ENCODE peak calls at places on chromosome 22, in eight cellular contexts. G, J, U, T, K, B, I and W are unnamed samples.

GRCh38 chr22:36328635-36329216 is 59.0 kb downstream of the MYH9 start:
- DNase-seq in K (peak), J (no peak), G (peak), T (peak), B (peak), U (peak), I (no peak), W (peak)

GRCh38 chr22:20319041-20319744 is 667 bp downstream of the DGCR6L start:
- DNase-seq in G (no peak), B (peak), I (peak), U (no peak), J (no peak), K (no peak), T (peak), W (no peak)

GRCh38 chr22:37483594-37484114 is 2.5 kb downstream of the MFNG start:
- DNase-seq in T (no peak), I (no peak), K (no peak), G (no peak), B (no peak), J (no peak), U (no peak), W (no peak)

GRCh38 chr22:38724926-38725571 is 19.3 kb downstream of the GTPBP1 start:
- DNase-seq in U (peak), J (no peak), K (peak), B (peak), T (peak), G (peak), I (peak), W (no peak)

GRCh38 chr22:22599248-22599647 is 40.2 kb upstream of the PRAME start:
- DNase-seq in U (no peak), G (no peak), T (no peak), J (no peak), K (no peak), B (no peak), I (no peak), W (no peak)

GRCh38 chr22:19292262-19293230 is 1.0 kb upstream of the CLTCL1 start:
- DNase-seq in T (peak), I (no peak), J (no peak), U (peak), G (peak), B (no peak), K (no peak), W (no peak)

GRCh38 chr22:23984430-23984829 is 4.5 kb downstream of the GSTT2 start:
- DNase-seq in U (peak), G (peak), T (no peak), I (peak), B (no peak), K (no peak), J (no peak), W (no peak)

GRCh38 chr22:40107756-40108437 is 69.8 kb upstream of the TNRC6B start:
- DNase-seq in G (peak), K (peak), J (no peak), T (peak), U (peak), I (no peak), B (peak), W (no peak)

GRCh38 chr22:11629661-11630385 is 3898.2 kb upstream of the OR11H1 start:
- DNase-seq in U (no peak), T (no peak), G (no peak), I (no peak), B (no peak), K (no peak), J (no peak), W (no peak)

GRCh38 chr22:42263944-42264343 is 6.5 kb downstream of the TCF20 start:
- DNase-seq in U (no peak), T (no peak), J (no peak), K (no peak), G (no peak), I (no peak), B (no peak), W (no peak)

GRCh38 chr22:49991907-49992533 is 20.5 kb downstream of the IL17REL start:
- DNase-seq in J (no peak), T (no peak), U (no peak), G (no peak), I (no peak), B (no peak), K (no peak), W (peak)

GRCh38 chr22:45709004-45709739 is 37.5 kb downstream of the ATXN10 start:
- DNase-seq in K (peak), G (peak), J (no peak), I (no peak), T (peak), B (peak), U (peak), W (no peak)

GRCh38 chr22:30202531-30203006 is 44.0 kb downstream of the LIF start:
- DNase-seq in K (peak), B (no peak), J (no peak), I (no peak), U (peak), T (peak), G (peak), W (no peak)

GRCh38 chr22:23250424-23251363 is 70.4 kb downstream of the BCR start:
- DNase-seq in I (no peak), T (no peak), K (no peak), U (no peak), B (no peak), J (no peak), G (no peak), W (no peak)

GRCh38 chr22:46796566-46797195 is 34.2 kb downstream of the TBC1D22A start:
- DNase-seq in J (no peak), G (no peak), I (no peak), T (no peak), B (no peak), U (no peak), K (no peak), W (peak)

GRCh38 chr22:43066844-43067385 is 22.3 kb downstream of the TTLL1 start:
- DNase-seq in J (no peak), G (peak), K (peak), B (peak), T (peak), I (no peak), U (peak), W (no peak)

GRCh38 chr22:29737251-29738117 is 17.7 kb downstream of the CABP7 start:
- DNase-seq in U (no peak), K (no peak), G (no peak), I (no peak), T (no peak), B (no peak), J (peak), W (no peak)

GRCh38 chr22:37416806-37417205 is 10.5 kb downstream of the ELFN2 start:
- DNase-seq in I (peak), U (no peak), G (no peak), K (no peak), B (no peak), T (no peak), J (no peak), W (no peak)

GRCh38 chr22:47027766-47028165 is 265.3 kb downstream of the TBC1D22A start:
- DNase-seq in U (no peak), T (no peak), G (no peak), B (no peak), I (no peak), J (no peak), K (no peak), W (no peak)

GRCh38 chr22:22408731-22409696 is 99.5 kb downstream of the ZNF280B start:
- DNase-seq in K (peak), G (peak), B (peak), U (peak), I (no peak), J (no peak), T (peak), W (no peak)

GRCh38 chr22:26689553-26690301 is 32.3 kb downstream of the MIAT start:
- DNase-seq in B (no peak), G (no peak), K (no peak), T (no peak), I (no peak), J (no peak), U (no peak), W (no peak)

GRCh38 chr22:21624120-21624879 is 5.5 kb downstream of the YDJC start:
- DNase-seq in K (peak), G (peak), T (peak), U (peak), J (peak), B (peak), I (peak), W (peak)

GRCh38 chr22:45903355-45904149 is 73.4 kb downstream of the WNT7B start:
- DNase-seq in J (peak), U (peak), K (peak), G (peak), T (peak), B (peak), I (no peak), W (peak)

GRCh38 chr22:26479043-26479791 is 4.4 kb downstream of the HPS4 start:
- DNase-seq in T (no peak), G (no peak), K (no peak), I (no peak), J (no peak), U (no peak), B (no peak), W (no peak)

GRCh38 chr22:19488884-19489843 is 9.4 kb downstream of the CDC45 start:
- DNase-seq in K (peak), J (no peak), G (peak), I (no peak), T (peak), U (peak), B (peak), W (no peak)

GRCh38 chr22:19016081-19016480 is 80.0 kb upstream of the PRODH start:
- DNase-seq in B (no peak), K (no peak), T (no peak), G (no peak), U (no peak), J (no peak), I (no peak), W (no peak)

GRCh38 chr22:49660321-49660720 is 167.4 kb downstream of the BRD1 start:
- DNase-seq in G (no peak), K (no peak), J (no peak), B (no peak), T (no peak), I (no peak), U (no peak), W (no peak)

GRCh38 chr22:43789452-43789851 is 22.7 kb downstream of the EFCAB6 start:
- DNase-seq in U (peak), T (peak), J (peak), I (no peak), K (peak), G (peak), B (peak), W (peak)

GRCh38 chr22:44587911-44588310 is 89.9 kb upstream of the RTL6 start:
- DNase-seq in K (no peak), J (no peak), B (no peak), G (no peak), I (no peak), U (no peak), T (no peak), W (no peak)

GRCh38 chr22:35538801-35539321 is 1.8 kb upstream of the RASD2 start:
- DNase-seq in U (no peak), T (no peak), J (no peak), K (peak), G (peak), B (peak), I (no peak), W (peak)

GRCh38 chr22:17953147-17953546 is 71.2 kb downstream of the MICAL3 start:
- DNase-seq in K (no peak), B (no peak), T (no peak), J (no peak), G (no peak), I (no peak), U (no peak), W (no peak)

GRCh38 chr22:20758688-20759087 is 15.2 kb upstream of the SERPIND1 start:
- DNase-seq in I (no peak), B (peak), T (no peak), K (no peak), G (no peak), U (no peak), J (no peak), W (no peak)

GRCh38 chr22:31055322-31056159 is 25.6 kb upstream of the SMTN start:
- DNase-seq in K (peak), B (peak), I (peak), J (peak), T (peak), G (peak), U (peak), W (peak)

GRCh38 chr22:46941958-46942815 is 179.7 kb downstream of the TBC1D22A start:
- DNase-seq in J (peak), G (no peak), U (peak), T (no peak), B (no peak), I (no peak), K (no peak), W (no peak)

GRCh38 chr22:17137226-17137625 is 16.1 kb upstream of the TMEM121B start:
- DNase-seq in U (no peak), G (peak), B (no peak), J (no peak), I (no peak), T (no peak), K (no peak), W (no peak)

GRCh38 chr22:28812491-28812890 is 12.1 kb upstream of the XBP1 start:
- DNase-seq in J (no peak), K (no peak), B (no peak), T (no peak), U (no peak), I (no peak), G (no peak), W (no peak)

GRCh38 chr22:36084717-36085116 is 56.1 kb upstream of the RBFOX2 start:
- DNase-seq in K (no peak), T (no peak), I (no peak), G (no peak), J (no peak), U (no peak), B (no peak), W (no peak)

GRCh38 chr22:44338183-44338812 is 25.5 kb upstream of the SHISAL1 start:
- DNase-seq in U (no peak), G (no peak), B (no peak), I (no peak), T (no peak), J (peak), K (peak), W (no peak)